ENCODE peak calls at places on chromosomes 6 and 20, in ten cellular contexts. B is heart left ventricle, H is thoracic aorta, W is GM12878, F is endothelial cell of umbilical vein, N is fibroblast of lung, X is HCT116, D is epithelial cell of esophagus, P is tibial artery, I is lower lobe of right lung. Y is an unnamed sample.

GRCh38 chr6:39430968-39431523 is 108.5 kb upstream of the KCNK16 start:
- DNase-seq in P (peak; percentile 78), F (no peak), I (peak; percentile 71), X (no peak), B (peak; percentile 73), D (peak; percentile 28), N (no peak), W (no peak), H (no peak), Y (no peak)

GRCh38 chr20:5918856-5919633 is 31.3 kb downstream of the TRMT6 start:
- DNase-seq in D (peak; percentile 87), W (no peak), B (no peak), H (no peak), P (no peak), F (peak; percentile 67), N (peak; percentile 18), X (no peak), I (no peak), Y (no peak)

GRCh38 chr20:46213946-46214830 is 94.1 kb downstream of the CDH22 start:
- DNase-seq in N (no peak), X (no peak), B (no peak), W (no peak), I (no peak), P (peak; percentile 70), H (no peak), D (peak; percentile 49), F (no peak), Y (no peak)

GRCh38 chr20:50320910-50321796 is 130.5 kb downstream of the CEBPB start:
- DNase-seq in I (peak; percentile 93), H (peak; percentile 80), W (no peak), F (peak; percentile 74), B (peak; percentile 90), P (peak; percentile 98), X (peak; percentile 54), D (peak; percentile 99), N (peak; percentile 91), Y (no peak)

GRCh38 chr6:47655719-47656595 is 42.4 kb upstream of the ADGRF4 start:
- DNase-seq in N (peak; percentile 5), H (no peak), W (no peak), F (peak; percentile 31), B (no peak), X (peak; percentile 62), P (no peak), D (peak; percentile 96), I (no peak), Y (no peak)

GRCh38 chr20:18007534-18008292 is 38.9 kb downstream of the MGME1 start:
- DNase-seq in N (peak; percentile 31), F (no peak), X (no peak), P (peak; percentile 64), D (no peak), W (no peak), H (no peak), B (no peak), I (no peak), Y (no peak)

GRCh38 chr6:90083891-90084290 is 189.6 kb downstream of the GJA10 start:
- DNase-seq in P (no peak), D (no peak), F (no peak), H (no peak), B (no peak), X (no peak), W (peak; percentile 19), I (no peak), N (no peak), Y (no peak)

GRCh38 chr6:167139761-167140160 is 16.9 kb downstream of the CCR6 start:
- DNase-seq in D (no peak), F (no peak), H (no peak), I (no peak), N (no peak), W (no peak), B (no peak), X (no peak), P (no peak), Y (no peak)

GRCh38 chr6:163133017-163133416 is 281.5 kb upstream of the QKI start:
- DNase-seq in P (no peak), X (no peak), B (no peak), F (no peak), D (no peak), W (no peak), H (no peak), N (peak; percentile 2), I (no peak), Y (no peak)

DNA sequence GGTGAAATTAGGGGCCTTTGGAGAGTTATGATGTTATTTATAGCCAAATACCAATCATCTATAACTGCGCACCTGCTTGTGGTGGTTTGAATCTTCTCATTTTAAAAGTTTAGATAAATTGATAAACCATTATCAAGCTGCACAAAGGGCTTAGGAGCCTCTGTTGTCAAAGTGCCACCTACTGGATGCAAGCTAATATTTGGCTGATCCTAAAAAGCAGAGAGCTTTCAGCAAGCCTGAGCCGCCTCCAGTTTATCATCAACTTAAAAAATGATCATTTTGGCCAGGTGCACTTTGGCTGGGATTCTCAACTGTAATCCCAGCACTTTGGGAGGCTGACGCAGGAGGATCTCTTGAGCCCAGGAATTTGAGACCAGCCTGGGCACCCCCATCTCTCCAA is 58.5 kb upstream of the ATXN1 start:
- DNase-seq in X (no peak), D (peak; percentile 45), H (no peak), N (peak; percentile 52), I (no peak), W (no peak), F (peak; percentile 10), P (no peak), B (no peak), Y (peak; percentile 17)
- TF ChIP-seq CTCF in X (peak; percentile 42), D (peak; percentile 59), H (no peak), N (peak; percentile 47), I (no peak), W (peak; percentile 10), F (peak; percentile 20), P (peak; percentile 5), B (no peak), Y (peak; percentile 48)

GRCh38 chr6:6405997-6406699 is 85.7 kb upstream of the F13A1 start:
- DNase-seq in F (no peak), B (no peak), H (no peak), X (no peak), I (no peak), P (no peak), D (no peak), N (no peak), W (no peak), Y (no peak)
- H3K4me3 ChIP-seq in F (no peak overlapping the region), B (no peak overlapping the region), H (no peak overlapping the region), X (no peak overlapping the region), I (no peak overlapping the region), P (no peak overlapping the region), D (no peak overlapping the region), N (no peak overlapping the region), W (no peak overlapping the region), Y (no peak overlapping the region)

GRCh38 chr20:37342231-37343177 is 3.4 kb upstream of the SRC start:
- DNase-seq in X (no peak), F (no peak), N (no peak), B (no peak), W (no peak), D (no peak), I (no peak), P (peak; percentile 42), H (no peak), Y (no peak)
- TF ChIP-seq CTCF in X (peak; percentile 27), F (peak; percentile 17), N (no peak), B (no peak), W (peak; percentile 24), D (no peak), I (no peak), P (no peak), H (no peak), Y (no peak)

DNA sequence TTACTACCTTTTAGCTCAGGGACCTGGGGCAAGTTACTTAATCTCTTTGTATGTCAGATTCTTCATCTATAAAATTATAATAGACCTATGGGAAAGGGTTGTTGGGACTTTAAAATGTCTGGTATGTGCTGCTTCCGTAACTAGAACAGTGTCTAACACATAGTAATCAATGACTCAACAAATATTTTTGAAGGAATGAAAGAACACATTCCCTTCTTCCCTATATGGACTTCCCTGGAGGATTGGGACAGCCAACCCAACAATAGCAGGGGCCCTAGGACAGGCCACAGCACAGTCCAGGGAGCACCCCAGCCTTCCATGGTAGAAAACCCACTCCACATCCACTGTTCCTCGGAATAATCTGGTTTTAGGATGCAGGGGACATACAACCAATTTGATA is 50.7 kb upstream of the TPD52L1 start:
- DNase-seq in W (no peak), H (no peak), I (no peak), N (peak; percentile 86), P (no peak), X (peak; percentile 21), B (no peak), D (peak; percentile 75), F (peak; percentile 54), Y (no peak)
- H3K4me3 ChIP-seq in W (no peak overlapping the region), H (no peak overlapping the region), I (no peak overlapping the region), N (no peak overlapping the region), P (no peak overlapping the region), X (no peak overlapping the region), B (no peak overlapping the region), D (no peak overlapping the region), F (no peak overlapping the region), Y (no peak overlapping the region)

GRCh38 chr6:157644043-157644810 is 178.8 kb upstream of the SNX9 start:
- DNase-seq in F (peak; percentile 41), B (no peak), H (no peak), X (no peak), P (peak; percentile 64), I (no peak), D (peak; percentile 64), N (peak; percentile 37), W (no peak), Y (no peak)
- TF ChIP-seq CTCF in F (peak; percentile 33), B (no peak), H (no peak), X (peak; percentile 31), P (peak; percentile 32), I (no peak), D (peak; percentile 47), N (peak; percentile 43), W (peak; percentile 7), Y (peak; percentile 71)

DNA sequence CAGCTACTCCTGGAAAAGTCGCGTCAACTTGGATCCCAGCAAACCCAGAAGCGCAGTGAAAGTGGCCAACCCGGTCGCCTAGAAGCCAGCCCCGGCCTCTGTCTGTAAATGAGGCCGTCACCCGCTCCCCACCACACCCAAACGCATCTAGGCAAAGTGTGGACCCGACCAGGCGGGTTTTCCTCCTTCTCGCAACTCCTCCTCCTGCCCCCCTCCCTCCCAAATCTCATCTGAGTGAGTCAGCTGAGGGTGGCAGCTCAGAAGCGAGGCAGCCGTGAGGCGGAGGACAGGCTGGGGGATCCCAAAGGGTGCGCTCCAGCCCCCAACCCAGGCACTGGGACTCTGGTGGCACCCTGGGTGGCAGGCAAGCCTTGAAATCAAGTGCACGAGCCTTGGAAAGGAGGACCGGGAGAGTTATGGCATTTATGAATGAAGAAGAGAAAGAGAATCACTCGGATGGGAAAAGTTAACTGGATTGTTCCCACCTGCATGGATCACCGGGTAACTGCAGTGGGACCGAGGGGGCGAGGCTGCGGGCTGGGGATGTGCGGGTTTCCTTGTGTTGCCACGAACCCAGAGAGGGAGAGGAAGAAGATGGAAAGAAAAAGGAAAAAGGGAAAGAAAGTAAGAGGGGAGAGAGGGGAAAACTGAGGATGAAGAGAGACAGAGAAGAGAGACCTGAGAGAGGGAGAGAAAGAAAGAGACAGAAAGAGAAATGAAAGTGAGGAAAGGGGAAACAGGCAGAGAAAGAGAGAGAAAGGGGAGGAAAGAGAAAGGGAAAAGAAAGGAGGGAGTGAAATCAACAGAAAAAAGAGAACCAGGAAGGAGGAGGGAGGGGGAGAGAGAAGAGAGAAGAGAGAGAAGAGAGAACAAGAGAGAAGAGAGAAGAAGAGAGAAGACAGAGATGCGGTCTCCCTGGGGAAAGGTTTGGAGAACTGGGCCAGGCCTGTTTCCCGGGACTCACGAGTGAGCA is at the start of gene APCDD1L:
- DNase-seq in I (no peak), X (no peak), D (peak; percentile 80), B (no peak), P (no peak), N (peak; percentile 65), F (no peak), W (no peak), H (peak; percentile 15), Y (no peak)
- H3K4me3 ChIP-seq in I (no peak within 1 kb of the TSS), X (no peak within 1 kb of the TSS), D (peak within 1 kb of the TSS; percentile 34), B (peak within 1 kb of the TSS; percentile 48), P (peak within 1 kb of the TSS; percentile 53), N (peak within 1 kb of the TSS; percentile 18), F (peak within 1 kb of the TSS; percentile 16), W (no peak within 1 kb of the TSS), H (peak within 1 kb of the TSS; percentile 81), Y (no peak within 1 kb of the TSS)

Y was measured in LNCaP clone FGC.